ENCODE peak calls at places on chromosome 19, in five cellular contexts. One of them, this sample, is unnamed.

GRCh38 chr19:3479177-3479818 is 1.0 kb downstream of the SMIM24 start:
- DNase-seq in heart right ventricle: no peak
- DNase-seq in ascending aorta: no peak
- DNase-seq in choroid plexus epithelial cell: no peak
- DNase-seq in putamen: no peak
- DNase-seq in this sample: peak; percentile 37

GRCh38 chr19:33416307-33417215 is 43.1 kb downstream of the CEBPG start:
- DNase-seq in heart right ventricle: peak; percentile 57
- DNase-seq in ascending aorta: no peak
- DNase-seq in choroid plexus epithelial cell: peak; percentile 73
- DNase-seq in putamen: no peak
- DNase-seq in this sample: peak; percentile 71

GRCh38 chr19:33766623-33767022 is 30.0 kb upstream of the KCTD15 start:
- DNase-seq in heart right ventricle: no peak
- DNase-seq in ascending aorta: no peak
- DNase-seq in choroid plexus epithelial cell: no peak
- DNase-seq in putamen: no peak
- DNase-seq in this sample: no peak

GRCh38 chr19:19409235-19410030 is 4.0 kb downstream of the GATAD2A start:
- DNase-seq in heart right ventricle: no peak
- DNase-seq in ascending aorta: no peak
- DNase-seq in choroid plexus epithelial cell: no peak
- DNase-seq in putamen: no peak
- DNase-seq in this sample: no peak

GRCh38 chr19:10551698-10552301 is 8.1 kb downstream of the ATG4D start:
- DNase-seq in heart right ventricle: no peak
- DNase-seq in ascending aorta: no peak
- DNase-seq in choroid plexus epithelial cell: peak; percentile 46
- DNase-seq in putamen: no peak
- DNase-seq in this sample: peak; percentile 46

GRCh38 chr19:38070573-38070972 is 153.4 kb downstream of the DPF1 start:
- DNase-seq in heart right ventricle: no peak
- DNase-seq in ascending aorta: no peak
- DNase-seq in choroid plexus epithelial cell: peak; percentile 61
- DNase-seq in putamen: no peak
- DNase-seq in this sample: no peak

GRCh38 chr19:6769006-6769637 is 1.9 kb upstream of the SH2D3A start:
- DNase-seq in heart right ventricle: no peak
- DNase-seq in ascending aorta: no peak
- DNase-seq in choroid plexus epithelial cell: peak; percentile 56
- DNase-seq in putamen: no peak
- DNase-seq in this sample: no peak

GRCh38 chr19:19064811-19065745 is 1.3 kb downstream of the SLC25A42 start:
- DNase-seq in heart right ventricle: no peak
- DNase-seq in ascending aorta: no peak
- DNase-seq in choroid plexus epithelial cell: peak; percentile 22
- DNase-seq in putamen: no peak
- DNase-seq in this sample: peak; percentile 36

GRCh38 chr19:57063070-57063469 is 56.7 kb upstream of the USP29 start:
- DNase-seq in heart right ventricle: no peak
- DNase-seq in ascending aorta: no peak
- DNase-seq in choroid plexus epithelial cell: no peak
- DNase-seq in putamen: no peak
- DNase-seq in this sample: no peak

GRCh38 chr19:43589680-43590079 is 6.3 kb downstream of the IRGQ start:
- DNase-seq in heart right ventricle: no peak
- DNase-seq in ascending aorta: no peak
- DNase-seq in choroid plexus epithelial cell: no peak
- DNase-seq in putamen: no peak
- DNase-seq in this sample: no peak

GRCh38 chr19:2230807-2231533 is 5.2 kb downstream of the PLEKHJ1 start:
- DNase-seq in heart right ventricle: no peak
- DNase-seq in ascending aorta: no peak
- DNase-seq in choroid plexus epithelial cell: no peak
- DNase-seq in putamen: no peak
- DNase-seq in this sample: no peak

GRCh38 chr19:39428309-39429112 is 7.2 kb downstream of the RPS16 start:
- DNase-seq in heart right ventricle: peak; percentile 77
- DNase-seq in ascending aorta: no peak
- DNase-seq in choroid plexus epithelial cell: peak; percentile 93
- DNase-seq in putamen: no peak
- DNase-seq in this sample: peak; percentile 51

GRCh38 chr19:51119089-51119488 is 5.6 kb upstream of the SIGLEC9 start:
- DNase-seq in heart right ventricle: no peak
- DNase-seq in ascending aorta: no peak
- DNase-seq in choroid plexus epithelial cell: no peak
- DNase-seq in putamen: no peak
- DNase-seq in this sample: no peak

GRCh38 chr19:46409146-46409545 is 4.2 kb downstream of the CCDC8 start:
- DNase-seq in heart right ventricle: no peak
- DNase-seq in ascending aorta: no peak
- DNase-seq in choroid plexus epithelial cell: no peak
- DNase-seq in putamen: no peak
- DNase-seq in this sample: no peak

GRCh38 chr19:4278010-4278409 is 1.1 kb upstream of the SHD start:
- DNase-seq in heart right ventricle: no peak
- DNase-seq in ascending aorta: no peak
- DNase-seq in choroid plexus epithelial cell: no peak
- DNase-seq in putamen: no peak
- DNase-seq in this sample: no peak

GRCh38 chr19:13859361-13859880 is 17.5 kb upstream of the NANOS3 start:
- DNase-seq in heart right ventricle: no peak
- DNase-seq in ascending aorta: no peak
- DNase-seq in choroid plexus epithelial cell: peak; percentile 63
- DNase-seq in putamen: no peak
- DNase-seq in this sample: no peak

GRCh38 chr19:37872383-37872782 is 34.0 kb downstream of the WDR87 start:
- DNase-seq in heart right ventricle: no peak
- DNase-seq in ascending aorta: no peak
- DNase-seq in choroid plexus epithelial cell: peak; percentile 14
- DNase-seq in putamen: no peak
- DNase-seq in this sample: no peak

GRCh38 chr19:38152461-38153379 is 71.3 kb downstream of the DPF1 start:
- DNase-seq in heart right ventricle: peak; percentile 52
- DNase-seq in ascending aorta: no peak
- DNase-seq in choroid plexus epithelial cell: no peak
- DNase-seq in putamen: no peak
- DNase-seq in this sample: no peak

GRCh38 chr19:16106121-16106520 is 5.6 kb upstream of the RAB8A start:
- DNase-seq in heart right ventricle: no peak
- DNase-seq in ascending aorta: no peak
- DNase-seq in choroid plexus epithelial cell: peak; percentile 55
- DNase-seq in putamen: no peak
- DNase-seq in this sample: peak; percentile 41

This sample was measured in transverse colon.